ENCODE peak calls at places on chromosomes 13 and 19, in eight cellular contexts. L is breast epithelium; U is OCI-LY7; V is RWPE2; Z is PC-3; P is CD14-positive monocyte; O is gastrocnemius medialis; I is CD4-positive, alpha-beta T cell. T is an unnamed sample.

GRCh38 chr19:8192227-8192820 is 16.8 kb upstream of the CERS4 start:
- DNase-seq in P (no peak), U (peak; percentile 53), L (no peak), Z (no peak), I (no peak), V (no peak), O (no peak), T (no peak)

GRCh38 chr13:28493740-28494536 is 990 bp downstream of the FLT1 start:
- DNase-seq in Z (no peak), I (no peak), L (no peak), V (no peak), O (no peak), U (no peak), P (no peak), T (no peak)

GRCh38 chr13:91592050-91593014 is 193.9 kb downstream of the GPC5 start:
- DNase-seq in I (no peak), V (no peak), P (no peak), L (no peak), O (no peak), Z (peak; percentile 1), U (no peak), T (no peak)

GRCh38 chr19:873084-874019 is 13.9 kb downstream of the CFD start:
- DNase-seq in U (peak; percentile 94), L (no peak), I (peak; percentile 76), V (no peak), O (peak; percentile 60), Z (no peak), P (no peak), T (no peak)

GRCh38 chr19:43651758-43652545 is 12.3 kb upstream of the CADM4 start:
- DNase-seq in Z (peak; percentile 59), U (peak; percentile 79), P (no peak), L (peak; percentile 60), V (no peak), O (peak; percentile 43), I (no peak), T (no peak)

GRCh38 chr19:15871570-15871969 is 26.3 kb downstream of the CYP4F2 start:
- DNase-seq in U (no peak), I (no peak), L (no peak), V (no peak), P (no peak), O (no peak), Z (no peak), T (no peak)

GRCh38 chr13:40518481-40518882 is 148.0 kb downstream of the FOXO1 start:
- DNase-seq in Z (no peak), V (no peak), P (no peak), I (no peak), U (no peak), L (no peak), O (no peak), T (no peak)

GRCh38 chr19:48501961-48502719 is 9.5 kb downstream of the LMTK3 start:
- DNase-seq in L (peak; percentile 98), U (peak; percentile 94), V (peak; percentile 99), P (peak; percentile 80), I (peak; percentile 68), O (no peak), Z (peak; percentile 92), T (no peak)

GRCh38 chr19:447816-448546 is 12.9 kb downstream of the SHC2 start:
- DNase-seq in P (no peak), L (no peak), O (no peak), I (no peak), V (no peak), Z (no peak), U (no peak), T (no peak)

GRCh38 chr19:47704656-47705055 is 8.6 kb upstream of the EHD2 start:
- DNase-seq in O (no peak), I (no peak), L (no peak), V (no peak), P (no peak), Z (peak; percentile 22), U (no peak), T (no peak)

GRCh38 chr13:111853766-111854165 is 213.2 kb upstream of the SOX1 start:
- DNase-seq in L (no peak), Z (no peak), O (no peak), U (no peak), I (no peak), P (no peak), V (no peak), T (peak; percentile 47)

GRCh38 chr13:34034411-34034810 is 216.5 kb downstream of the RFC3 start:
- DNase-seq in U (no peak), L (no peak), P (no peak), V (no peak), O (no peak), I (no peak), Z (no peak), T (no peak)

GRCh38 chr19:51094696-51095279 is 12.1 kb upstream of the KLK14 start:
- DNase-seq in O (no peak), I (peak; percentile 5), P (no peak), V (no peak), U (peak; percentile 52), Z (peak; percentile 37), L (no peak), T (no peak)

GRCh38 chr13:98495627-98496238 is 81.2 kb downstream of the STK24 start:
- DNase-seq in P (no peak), V (no peak), U (no peak), O (no peak), L (no peak), Z (no peak), I (no peak), T (no peak)

GRCh38 chr13:30134578-30134977 is 172.8 kb downstream of the KATNAL1 start:
- DNase-seq in U (no peak), V (no peak), I (no peak), L (no peak), P (no peak), Z (peak; percentile 54), O (no peak), T (no peak)

GRCh38 chr13:28494537-28494860 is 429 bp downstream of the FLT1 start:
- DNase-seq in O (no peak), V (no peak), Z (no peak), I (no peak), L (no peak), P (no peak), U (no peak), T (no peak)

GRCh38 chr19:1360818-1361461 is 22.8 kb upstream of the NDUFS7 start:
- DNase-seq in L (peak; percentile 60), Z (no peak), U (no peak), O (no peak), V (no peak), P (no peak), I (no peak), T (peak; percentile 70)

GRCh38 chr19:32336259-32337111 is 8.9 kb upstream of the ZNF507 start:
- DNase-seq in Z (peak; percentile 15), P (no peak), L (no peak), O (no peak), U (no peak), I (no peak), V (no peak), T (no peak)
- TF ChIP-seq CTCF in Z (peak; percentile 32), P (no peak), L (no peak), O (no peak), U (peak; percentile 35), I (no peak), V (peak; percentile 33), T (peak; percentile 12)

GRCh38 chr19:19817357-19817756 is 4.2 kb downstream of the ZNF506 start:
- DNase-seq in Z (no peak), V (no peak), U (no peak), P (no peak), O (no peak), L (no peak), I (peak; percentile 44), T (no peak)
- TF ChIP-seq CTCF in Z (no peak), V (no peak), U (no peak), P (no peak), O (no peak), L (no peak), I (no peak), T (no peak)

GRCh38 chr19:49591731-49592485 is 926 bp downstream of the PRR12 start:
- DNase-seq in P (no peak), Z (peak; percentile 57), O (no peak), U (peak; percentile 63), L (peak; percentile 37), V (no peak), I (peak; percentile 39), T (no peak)

GRCh38 chr19:49588370-49589122 is 2.4 kb upstream of the PRR12 start:
- DNase-seq in U (no peak), V (no peak), O (no peak), I (peak; percentile 34), L (no peak), Z (no peak), P (no peak), T (no peak)

GRCh38 chr19:49590971-49591730 is at the start of gene PRR12:
- DNase-seq in I (peak; percentile 57), U (peak; percentile 83), P (no peak), V (peak; percentile 72), L (peak; percentile 49), O (peak; percentile 38), Z (peak; percentile 70), T (no peak)

GRCh38 chr19:49589391-49589790 is 1.6 kb upstream of the PRR12 start:
- DNase-seq in I (no peak), Z (no peak), U (no peak), V (no peak), P (no peak), L (no peak), O (no peak), T (no peak)

DNA sequence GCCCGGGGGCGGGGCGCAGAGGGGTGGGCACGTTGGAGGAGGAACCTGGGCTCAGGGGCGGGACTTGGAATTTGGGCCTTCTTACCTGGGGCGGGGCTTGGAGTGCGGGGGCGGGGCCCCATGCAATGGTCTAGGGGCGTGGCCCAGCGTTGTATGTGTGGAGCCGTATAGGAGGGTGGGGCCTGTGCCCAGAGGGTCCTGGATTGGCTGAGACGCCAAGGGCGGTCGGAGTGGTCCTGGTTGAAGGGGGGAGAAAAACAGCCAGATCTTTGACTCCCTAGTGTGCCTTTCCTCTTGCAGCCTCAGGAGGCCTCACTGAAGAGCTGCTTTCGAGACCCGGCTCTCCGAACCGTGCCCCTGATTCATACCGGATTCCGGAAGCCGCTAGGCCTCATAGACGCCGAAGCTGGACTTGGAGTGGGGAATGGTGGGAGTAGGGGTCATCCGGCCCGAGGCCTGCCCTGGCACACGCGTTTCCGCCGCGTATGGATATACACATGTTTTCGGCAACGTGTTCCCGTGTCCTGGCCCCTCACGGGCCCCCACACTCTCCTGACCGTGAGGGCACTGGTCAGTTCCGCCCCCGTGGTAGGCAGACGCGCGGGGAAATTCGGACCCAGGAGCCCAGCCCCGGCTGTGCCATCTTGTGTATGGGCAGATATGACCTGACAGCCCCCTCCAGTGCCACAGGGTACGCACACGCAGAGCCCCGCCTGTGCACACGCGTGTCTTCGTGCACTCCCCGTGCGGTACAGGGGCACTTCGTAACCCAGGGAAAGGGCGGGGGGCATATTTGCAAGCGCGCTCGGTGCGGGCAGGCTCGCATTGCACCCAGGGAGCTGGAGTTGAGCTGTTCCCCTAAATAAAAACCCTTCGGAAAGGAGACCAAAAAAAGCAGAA is 661 bp upstream of the PRR12 start:
- DNase-seq in Z (peak; percentile 99), L (peak; percentile 97), V (peak; percentile 97), I (peak; percentile 87), O (peak; percentile 95), P (peak; percentile 90), U (peak; percentile 99), T (peak; percentile 96)
- TF ChIP-seq CTCF in Z (no peak), L (no peak), V (no peak), I (no peak), O (no peak), P (no peak), U (peak; percentile 16), T (no peak)

DNA sequence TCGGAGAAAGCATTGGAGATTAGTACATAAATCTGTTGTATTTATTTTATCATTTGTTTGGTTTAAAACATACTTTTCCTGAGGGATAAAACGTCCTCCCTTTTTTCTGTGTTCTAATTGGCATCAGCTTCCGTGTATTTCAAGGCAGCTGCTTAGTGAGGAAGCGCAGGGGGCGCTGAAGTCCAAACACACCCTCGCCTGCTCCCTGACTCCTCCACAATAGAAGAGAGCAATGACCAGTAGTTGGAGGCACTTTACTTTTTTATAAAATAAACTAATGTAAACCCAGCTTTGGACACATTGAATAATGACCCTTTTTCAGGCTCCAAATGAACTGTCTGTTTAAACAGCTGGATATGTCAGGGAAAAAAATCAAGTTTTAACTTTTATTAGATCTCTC is 79.9 kb downstream of the RNASEH2B start:
- DNase-seq in P (no peak), Z (peak; percentile 16), L (no peak), V (no peak), I (no peak), U (no peak), O (no peak), T (no peak)
- TF ChIP-seq CTCF in P (no peak), Z (peak; percentile 43), L (no peak), V (no peak), I (no peak), U (no peak), O (peak; percentile 33), T (no peak)

T was measured in right atrium auricular region.